ENCODE peak calls at places on chromosomes 4 and X, in nine cellular contexts. Y, P, V, E, Z, I, J, Q and X are unnamed samples.

GRCh38 chr4:175435437-175435836 is 376.6 kb downstream of the GPM6A start:
- DNase-seq in P (no peak), I (peak; percentile 11), Z (peak; percentile 15), J (no peak), E (no peak), Y (no peak), Q (no peak), V (no peak), X (no peak)

GRCh38 chrX:146707781-146708180 is 101.8 kb upstream of the CXorf51B start:
- DNase-seq in Y (no peak), Z (no peak), I (no peak), J (no peak), E (no peak), P (no peak), V (no peak), Q (no peak), X (no peak)

GRCh38 chr4:127000090-127000489 is 632.7 kb upstream of the INTU start:
- DNase-seq in J (no peak), E (no peak), Q (no peak), I (no peak), Y (no peak), P (no peak), V (no peak), Z (no peak), X (no peak)

GRCh38 chrX:24081661-24082154 is 27.0 kb downstream of the EIF2S3 start:
- DNase-seq in J (no peak), Y (peak; percentile 18), P (peak; percentile 91), V (no peak), Q (no peak), Z (peak; percentile 72), I (peak; percentile 68), E (peak; percentile 53), X (peak; percentile 75)

GRCh38 chr4:6549445-6549844 is 25.5 kb upstream of the MAN2B2 start:
- DNase-seq in Q (no peak), V (no peak), E (no peak), Y (no peak), I (no peak), Z (no peak), P (no peak), J (no peak), X (no peak)

GRCh38 chr4:36439556-36439955 is 158.1 kb downstream of the DTHD1 start:
- DNase-seq in I (no peak), Q (no peak), J (no peak), V (no peak), E (no peak), Z (no peak), Y (no peak), P (no peak), X (no peak)

GRCh38 chr4:108396900-108397299 is 223.5 kb upstream of the RPL34 start:
- DNase-seq in Y (no peak), P (no peak), J (no peak), E (no peak), V (no peak), Q (no peak), I (peak; percentile 59), Z (no peak), X (no peak)

GRCh38 chr4:168541608-168541953 is 44.7 kb downstream of the PALLD start:
- DNase-seq in E (no peak), I (no peak), J (no peak), P (peak; percentile 75), Y (no peak), Q (no peak), V (no peak), Z (peak; percentile 58), X (peak; percentile 87)

GRCh38 chr4:173924561-173924960 is 358.9 kb downstream of the FBXO8 start:
- DNase-seq in I (no peak), Y (no peak), Z (peak; percentile 48), V (no peak), J (no peak), P (no peak), E (no peak), Q (peak; percentile 2), X (peak; percentile 19)

GRCh38 chr4:19047481-19047880 is 1025.9 kb upstream of the LCORL start:
- DNase-seq in Y (no peak), I (no peak), P (no peak), Z (no peak), J (no peak), V (no peak), Q (no peak), E (no peak), X (no peak)

GRCh38 chr4:36317731-36318130 is 36.3 kb downstream of the DTHD1 start:
- DNase-seq in E (no peak), P (no peak), Q (no peak), Y (no peak), J (no peak), Z (no peak), I (no peak), V (no peak), X (no peak)

GRCh38 chr4:159398236-159398638 is 295.4 kb downstream of the RAPGEF2 start:
- DNase-seq in V (no peak), P (no peak), Q (no peak), J (no peak), I (no peak), E (no peak), Z (no peak), Y (no peak), X (peak; percentile 53)

GRCh38 chrX:85992811-85993229 is 54.5 kb downstream of the CHM start:
- DNase-seq in V (no peak), E (no peak), P (no peak), Q (no peak), I (no peak), J (no peak), Z (peak; percentile 57), Y (peak; percentile 4), X (peak; percentile 57)

GRCh38 chrX:66014084-66014483 is 25.8 kb downstream of the VSIG4 start:
- DNase-seq in V (no peak), E (no peak), Q (no peak), P (no peak), Y (no peak), Z (no peak), I (no peak), J (no peak), X (no peak)

GRCh38 chrX:115642895-115643530 is 82.0 kb downstream of the PLS3 start:
- DNase-seq in E (peak; percentile 56), P (peak; percentile 65), I (peak; percentile 15), J (no peak), Y (peak; percentile 67), Z (peak; percentile 89), V (no peak), Q (peak; percentile 9), X (peak; percentile 74)

GRCh38 chr4:158873795-158874359 is 105.1 kb downstream of the FNIP2 start:
- DNase-seq in I (no peak), Z (peak; percentile 87), P (peak; percentile 86), Q (no peak), V (no peak), Y (peak; percentile 28), E (no peak), J (no peak), X (peak; percentile 92)

GRCh38 chrX:151009582-151009981 is 26.4 kb downstream of the HMGB3 start:
- DNase-seq in Z (no peak), I (no peak), E (no peak), Y (no peak), Q (no peak), J (no peak), V (no peak), P (no peak), X (no peak)

GRCh38 chrX:151000901-151001301 is 17.8 kb downstream of the HMGB3 start:
- DNase-seq in Q (no peak), I (no peak), J (no peak), V (no peak), P (no peak), Y (peak; percentile 56), E (no peak), Z (no peak), X (no peak)

GRCh38 chrX:151006410-151007109 is 23.4 kb downstream of the HMGB3 start:
- DNase-seq in J (no peak), E (no peak), P (no peak), V (no peak), Y (no peak), Q (no peak), I (no peak), Z (no peak), X (no peak)

DNA sequence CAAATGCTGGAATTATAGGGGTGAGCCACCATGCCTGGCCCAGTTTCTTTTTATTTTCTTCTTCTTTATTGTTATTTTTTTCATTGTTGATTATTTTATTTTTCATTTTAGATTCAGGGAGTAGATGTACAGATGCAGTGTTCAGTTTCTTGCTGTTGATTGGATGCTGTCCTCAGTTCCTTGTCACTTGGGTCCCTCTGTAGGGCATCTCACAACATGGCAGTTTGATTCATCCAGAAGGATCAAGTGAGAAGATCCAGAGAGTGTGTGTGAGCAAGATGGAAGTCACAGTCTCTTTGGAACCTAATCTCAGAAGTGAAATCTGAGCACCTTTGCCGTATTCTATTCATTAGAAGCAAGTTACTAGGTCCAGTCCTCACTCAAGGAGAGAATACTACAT is 20.9 kb downstream of the HMGB3 start:
- DNase-seq in Z (no peak), J (no peak), E (no peak), P (peak; percentile 18), V (no peak), Y (no peak), Q (no peak), I (no peak), X (peak; percentile 14)
- TF ChIP-seq CTCF in Z (no peak), J (no peak), E (no peak), P (no peak), V (no peak), Y (no peak), Q (no peak), I (peak; percentile 12), X (no peak)

DNA sequence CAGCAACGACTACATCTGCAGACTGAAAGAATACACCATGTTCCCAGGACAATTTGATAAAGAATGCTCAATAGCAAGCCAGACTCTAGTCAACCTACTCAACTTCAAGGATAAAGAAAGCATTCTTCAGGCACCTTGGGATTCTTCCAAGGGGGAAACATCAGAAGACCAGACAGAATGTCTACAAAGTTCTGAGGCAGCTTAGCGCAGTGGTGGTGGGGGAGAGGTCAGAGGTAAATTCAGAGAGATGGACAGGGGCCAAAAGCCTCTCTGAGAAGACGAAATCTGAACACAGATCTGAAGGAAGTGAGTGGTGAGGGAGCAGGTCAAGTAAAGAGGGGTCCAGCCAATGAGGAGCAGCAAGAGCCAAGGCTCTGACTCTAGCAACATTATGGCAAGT is 27.6 kb upstream of the IRAK1 start:
- DNase-seq in Y (no peak), P (peak; percentile 16), E (no peak), I (no peak), Z (peak; percentile 71), J (no peak), V (no peak), Q (no peak), X (no peak)
- TF ChIP-seq CTCF in Y (no peak), P (no peak), E (no peak), I (no peak), Z (no peak), J (no peak), V (no peak), Q (no peak), X (no peak)

GRCh38 chr4:23934915-23935314 is 45.1 kb upstream of the PPARGC1A start:
- DNase-seq in J (no peak), V (peak; percentile 74), Y (peak; percentile 95), E (no peak), P (no peak), Z (peak; percentile 70), I (no peak), Q (no peak), X (peak; percentile 77)
- TF ChIP-seq CTCF in J (no peak), V (no peak), Y (no peak), E (no peak), P (no peak), Z (no peak), I (no peak), Q (no peak), X (no peak)

DNA sequence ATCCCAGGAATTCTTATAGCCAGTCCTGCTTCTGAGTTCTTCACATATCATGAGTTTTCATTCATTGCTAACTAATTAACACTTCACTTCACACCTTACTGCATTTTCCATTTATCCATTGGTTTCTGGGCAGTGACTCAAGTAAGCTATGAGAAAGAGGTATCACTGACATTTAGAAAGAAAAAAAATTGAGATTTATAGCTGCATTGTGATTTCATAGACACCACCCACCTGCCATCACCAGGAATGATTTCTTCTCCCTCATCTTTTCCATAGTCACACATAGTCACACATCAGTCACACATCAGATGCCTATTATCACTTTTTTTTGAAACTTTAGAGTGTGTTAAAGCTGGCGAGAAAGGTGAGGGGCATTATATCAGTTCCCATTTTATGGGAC is 121.8 kb downstream of the SLC39A8 start:
- DNase-seq in E (no peak), V (no peak), P (no peak), Q (no peak), Z (no peak), I (no peak), Y (no peak), J (no peak), X (no peak)
- TF ChIP-seq CTCF in E (no peak), V (no peak), P (no peak), Q (no peak), Z (no peak), I (no peak), Y (no peak), J (no peak), X (no peak)